ENCODE peak calls at places on chromosome 5, in seven cellular contexts. P, J, O, F, Q, K and B are unnamed samples.

GRCh38 chr5:78974011-78974410 is 11.1 kb downstream of the ARSB start:
- DNase-seq in P (no peak), J (no peak), O (no peak), F (no peak), Q (no peak), K (no peak), B (peak; percentile 31)

GRCh38 chr5:59264641-59265245 is 628.8 kb downstream of the PDE4D start:
- DNase-seq in P (no peak), J (no peak), O (no peak), F (no peak), Q (peak; percentile 14), K (no peak), B (peak; percentile 27)

GRCh38 chr5:169020102-169020501 is 280.8 kb downstream of the SLIT3 start:
- DNase-seq in P (peak; percentile 28), J (no peak), O (no peak), F (no peak), Q (peak; percentile 52), K (no peak), B (peak; percentile 55)

GRCh38 chr5:129377504-129377903 is 82.6 kb upstream of the ADAMTS19 start:
- DNase-seq in P (no peak), J (no peak), O (no peak), F (no peak), Q (no peak), K (no peak), B (peak; percentile 83)

GRCh38 chr5:171207256-171207866 is 101.7 kb upstream of the TLX3 start:
- DNase-seq in P (peak; percentile 12), J (peak; percentile 64), O (no peak), F (peak; percentile 52), Q (peak; percentile 39), K (peak; percentile 15), B (peak; percentile 63)

GRCh38 chr5:163809480-163809879 is 304.1 kb downstream of the MAT2B start:
- DNase-seq in P (no peak), J (no peak), O (no peak), F (no peak), Q (peak; percentile 14), K (no peak), B (peak; percentile 42)

GRCh38 chr5:61659221-61659696 is 327.2 kb downstream of the ZSWIM6 start:
- DNase-seq in P (peak; percentile 45), J (no peak), O (no peak), F (no peak), Q (no peak), K (no peak), B (peak; percentile 79)

GRCh38 chr5:14486486-14486885 is 95.1 kb upstream of the OTULINL start:
- DNase-seq in P (no peak), J (no peak), O (no peak), F (no peak), Q (no peak), K (no peak), B (no peak)

GRCh38 chr5:141558150-141558549 is 60.6 kb downstream of the DIAPH1 start:
- DNase-seq in P (no peak), J (no peak), O (no peak), F (no peak), Q (peak; percentile 69), K (no peak), B (no peak)

GRCh38 chr5:113182658-113183344 is 206.2 kb downstream of the DCP2 start:
- DNase-seq in P (no peak), J (no peak), O (no peak), F (no peak), Q (no peak), K (no peak), B (no peak)

GRCh38 chr5:173265433-173265832 is 30.4 kb upstream of the NKX2-5 start:
- DNase-seq in P (no peak), J (peak; percentile 37), O (no peak), F (no peak), Q (no peak), K (no peak), B (peak; percentile 89)

GRCh38 chr5:20972419-20972925 is 984.5 kb upstream of the CDH18 start:
- DNase-seq in P (no peak), J (no peak), O (no peak), F (peak; percentile 3), Q (peak; percentile 57), K (no peak), B (peak; percentile 34)

GRCh38 chr5:141821430-141821925 is 56.7 kb downstream of the PCDH1 start:
- DNase-seq in P (no peak), J (peak; percentile 89), O (no peak), F (peak; percentile 27), Q (peak; percentile 85), K (no peak), B (peak; percentile 35)

GRCh38 chr5:42666821-42667325 is 89.7 kb upstream of the CCDC152 start:
- DNase-seq in P (no peak), J (no peak), O (no peak), F (no peak), Q (no peak), K (no peak), B (no peak)

GRCh38 chr5:60495644-60496520 is 204.1 kb downstream of the DEPDC1B start:
- DNase-seq in P (no peak), J (no peak), O (no peak), F (no peak), Q (peak; percentile 9), K (no peak), B (no peak)

GRCh38 chr5:161311965-161312364 is 234.6 kb downstream of the GABRB2 start:
- DNase-seq in P (no peak), J (no peak), O (no peak), F (no peak), Q (no peak), K (no peak), B (no peak)

GRCh38 chr5:116522737-116523136 is 51.9 kb downstream of the SEMA6A start:
- DNase-seq in P (no peak), J (no peak), O (no peak), F (no peak), Q (no peak), K (no peak), B (no peak)

GRCh38 chr5:154647760-154648143 is 107.4 kb upstream of the LARP1 start:
- DNase-seq in P (no peak), J (peak; percentile 33), O (no peak), F (no peak), Q (no peak), K (no peak), B (no peak)

GRCh38 chr5:148912146-148912545 is 85.7 kb downstream of the ADRB2 start:
- DNase-seq in P (no peak), J (no peak), O (no peak), F (no peak), Q (no peak), K (no peak), B (no peak)

GRCh38 chr5:132476853-132477729 is 13.5 kb downstream of the IRF1 start:
- DNase-seq in P (no peak), J (no peak), O (no peak), F (no peak), Q (no peak), K (peak; percentile 38), B (no peak)

GRCh38 chr5:80915716-80916115 is 44.4 kb upstream of the RASGRF2 start:
- DNase-seq in P (no peak), J (no peak), O (no peak), F (no peak), Q (peak; percentile 15), K (no peak), B (no peak)

GRCh38 chr5:96733771-96734498 is 71.8 kb downstream of the CAST start:
- DNase-seq in P (peak; percentile 56), J (no peak), O (no peak), F (no peak), Q (peak; percentile 33), K (no peak), B (no peak)

GRCh38 chr5:111233050-111233370 is 8.8 kb downstream of the CAMK4 start:
- DNase-seq in P (no peak), J (no peak), O (no peak), F (no peak), Q (no peak), K (no peak), B (no peak)

GRCh38 chr5:138685052-138685755 is 68.0 kb upstream of the CTNNA1 start:
- DNase-seq in P (no peak), J (no peak), O (no peak), F (no peak), Q (peak; percentile 11), K (no peak), B (no peak)

GRCh38 chr5:128635379-128635778 is 97.3 kb upstream of the FBN2 start:
- DNase-seq in P (no peak), J (no peak), O (no peak), F (no peak), Q (no peak), K (no peak), B (no peak)

GRCh38 chr5:169970911-169971436 is 9.3 kb downstream of the INSYN2B start:
- DNase-seq in P (no peak), J (peak; percentile 85), O (no peak), F (peak; percentile 79), Q (peak; percentile 89), K (no peak), B (no peak)

GRCh38 chr5:42665857-42666256 is 90.8 kb upstream of the CCDC152 start:
- DNase-seq in P (no peak), J (no peak), O (no peak), F (no peak), Q (no peak), K (no peak), B (no peak)

GRCh38 chr5:170638051-170638450 is 134.2 kb downstream of the KCNIP1 start:
- DNase-seq in P (no peak), J (no peak), O (no peak), F (no peak), Q (no peak), K (no peak), B (no peak)